ENCODE peak calls at places on chromosomes 6 and 20, in six cellular contexts. W is substantia nigra, P is adrenal gland, J is small intestine, O is A549, Y is body of pancreas. X is an unnamed sample.

GRCh38 chr6:107711953-107712522 is 112.1 kb downstream of the SCML4 start:
- DNase-seq in W (no peak), P (no peak), J (no peak), O (no peak), Y (no peak), X (no peak)

GRCh38 chr6:145789443-145789842 is 25.2 kb downstream of the FBXO30 start:
- DNase-seq in W (no peak), P (no peak), J (no peak), O (no peak), Y (no peak), X (no peak)

GRCh38 chr6:45265246-45265645 is 62.9 kb upstream of the RUNX2 start:
- DNase-seq in W (no peak), P (no peak), J (peak), O (no peak), Y (no peak), X (no peak)

GRCh38 chr6:142850653-142851434 is 94.1 kb downstream of the HIVEP2 start:
- DNase-seq in W (no peak), P (no peak), J (no peak), O (no peak), Y (no peak), X (peak)

GRCh38 chr6:163383912-163384311 is 30.6 kb upstream of the QKI start:
- DNase-seq in W (no peak), P (no peak), J (no peak), O (no peak), Y (no peak), X (no peak)

GRCh38 chr6:137982418-137983189 is 115.5 kb downstream of the TNFAIP3 start:
- DNase-seq in W (no peak), P (no peak), J (peak), O (no peak), Y (no peak), X (no peak)

GRCh38 chr20:58716476-58717277 is 24.1 kb downstream of the NPEPL1 start:
- DNase-seq in W (no peak), P (no peak), J (no peak), O (no peak), Y (peak), X (peak)

GRCh38 chr6:10272591-10272990 is 142.3 kb downstream of the TFAP2A start:
- DNase-seq in W (no peak), P (no peak), J (no peak), O (no peak), Y (no peak), X (no peak)

GRCh38 chr6:170281331-170282292 is 9.3 kb downstream of the DLL1 start:
- DNase-seq in W (no peak), P (no peak), J (no peak), O (no peak), Y (no peak), X (no peak)

GRCh38 chr6:72218125-72218524 is 331.8 kb downstream of the RIMS1 start:
- DNase-seq in W (no peak), P (no peak), J (peak), O (peak), Y (peak), X (peak)

GRCh38 chr20:50913976-50914375 is 17.3 kb downstream of the ADNP start:
- DNase-seq in W (no peak), P (no peak), J (no peak), O (no peak), Y (no peak), X (no peak)

GRCh38 chr6:147141690-147142308 is 62.4 kb upstream of the STXBP5 start:
- DNase-seq in W (no peak), P (no peak), J (peak), O (no peak), Y (no peak), X (no peak)

GRCh38 chr6:169529931-169530761 is 171.7 kb downstream of the WDR27 start:
- DNase-seq in W (no peak), P (no peak), J (no peak), O (peak), Y (peak), X (no peak)

GRCh38 chr20:38270869-38271608 is 10.5 kb upstream of the KIAA1755 start:
- DNase-seq in W (no peak), P (no peak), J (peak), O (peak), Y (no peak), X (no peak)
- H3K27ac ChIP-seq in W (no peak), P (no peak), J (peak), O (peak), Y (no peak), X (no peak)

DNA sequence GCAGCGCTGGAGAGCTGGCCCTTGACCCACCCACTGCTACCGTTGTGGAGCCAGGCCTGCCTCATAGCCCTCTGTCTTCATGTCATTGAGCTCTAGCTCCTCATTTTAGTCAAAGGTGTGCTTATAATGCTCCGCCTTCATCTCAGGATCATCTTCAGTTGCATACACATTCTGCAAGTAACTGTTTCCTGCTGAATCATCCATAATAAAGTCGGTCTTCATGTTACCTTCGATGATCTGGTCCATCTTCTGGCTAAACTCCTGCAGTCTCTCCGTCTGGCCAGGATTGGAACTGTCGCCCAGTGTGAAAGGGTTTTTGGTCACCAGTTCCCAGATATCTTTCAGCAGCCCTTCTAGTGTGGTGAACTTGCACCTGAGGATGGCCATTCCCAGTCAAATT is 62.6 kb upstream of the ARMC2 start:
- DNase-seq in W (no peak), P (no peak), J (no peak), O (no peak), Y (no peak), X (no peak)
- H3K27ac ChIP-seq in W (no peak), P (no peak), J (no peak), O (no peak), Y (no peak), X (no peak)

DNA sequence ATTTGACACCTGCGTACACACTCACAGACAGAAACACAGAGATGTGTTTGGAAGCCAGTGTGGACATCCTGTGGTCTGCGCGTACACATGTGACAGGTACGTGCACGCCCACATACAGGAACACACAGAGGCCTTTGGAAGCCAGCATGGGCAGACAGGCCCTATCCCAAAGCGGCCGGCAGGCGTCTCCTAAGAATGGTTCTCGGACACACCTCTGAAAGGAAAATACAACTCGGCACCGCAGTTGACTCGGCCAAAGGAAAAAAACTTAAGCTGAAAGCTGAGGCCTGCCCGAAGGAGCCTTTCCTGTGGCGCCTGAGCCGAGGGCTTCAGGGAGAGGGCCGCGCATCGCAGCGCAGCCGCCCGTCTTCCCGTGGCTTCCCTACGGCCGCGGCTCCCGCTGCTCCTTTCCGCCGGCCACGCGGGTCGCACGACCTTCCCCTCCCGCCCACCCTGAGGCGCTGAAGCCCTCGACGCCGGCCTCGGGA is 1.4 kb upstream of the CEP43 start:
- DNase-seq in W (no peak), P (peak), J (peak), O (peak), Y (peak), X (peak)
- H3K27ac ChIP-seq in W (no peak), P (peak), J (peak), O (peak), Y (peak), X (no peak)

GRCh38 chr6:35052694-35053565 is 88.2 kb downstream of the TCP11 start:
- DNase-seq in W (peak), P (no peak), J (no peak), O (no peak), Y (no peak), X (no peak)

GRCh38 chr6:35054106-35054742 is 86.9 kb downstream of the TCP11 start:
- DNase-seq in W (no peak), P (no peak), J (no peak), O (no peak), Y (no peak), X (no peak)

GRCh38 chr6:35051997-35052583 is 89.0 kb downstream of the TCP11 start:
- DNase-seq in W (no peak), P (no peak), J (peak), O (no peak), Y (no peak), X (no peak)

GRCh38 chr6:35054743-35055130 is 86.4 kb downstream of the TCP11 start:
- DNase-seq in W (no peak), P (no peak), J (no peak), O (no peak), Y (no peak), X (no peak)

GRCh38 chr6:35053701-35054100 is 87.4 kb downstream of the TCP11 start:
- DNase-seq in W (no peak), P (no peak), J (no peak), O (no peak), Y (no peak), X (no peak)
- H3K27ac ChIP-seq in W (peak), P (no peak), J (no peak), O (no peak), Y (no peak), X (no peak)

X was measured in WERI-Rb-1.